ENCODE peak calls at places on chromosomes 16 and 17, in seven cellular contexts. I is A549, W is esophagus muscularis mucosa, A is stomach, J is SK-N-SH, B is sigmoid colon, X is transverse colon. P is an unnamed sample. For H3K4me1, the result is how much of the 10 kb centered on the place peaks cover.

GRCh38 chr16:25747160-25747758 is 55.5 kb downstream of the HS3ST4 start:
- DNase-seq in B (no peak), I (no peak), J (no peak), X (no peak), A (no peak), W (no peak), P (no peak)

GRCh38 chr16:27690604-27691003 is 140.7 kb downstream of the KATNIP start:
- DNase-seq in J (no peak), B (no peak), X (peak), I (no peak), A (no peak), W (no peak), P (no peak)

GRCh38 chr16:4594433-4595410 is 20.0 kb downstream of the UBALD1 start:
- DNase-seq in J (peak), B (no peak), A (no peak), W (no peak), X (no peak), I (no peak), P (no peak)

GRCh38 chr16:89704281-89704680 is 2.8 kb upstream of the SPATA2L start:
- DNase-seq in I (no peak), X (no peak), B (no peak), J (no peak), W (no peak), A (no peak), P (no peak)

GRCh38 chr16:9033125-9033830 is 58.2 kb upstream of the HAPSTR1 start:
- DNase-seq in I (peak), B (no peak), J (peak), A (peak), W (no peak), X (peak), P (no peak)

GRCh38 chr17:58595194-58595792 is 80.9 kb upstream of the MTMR4 start:
- DNase-seq in A (no peak), J (no peak), X (no peak), B (peak), W (no peak), I (no peak), P (no peak)

GRCh38 chr16:1244881-1245280 is 4.4 kb downstream of the TPSAB1 start:
- DNase-seq in X (no peak), A (no peak), I (no peak), J (no peak), W (no peak), B (peak), P (no peak)

GRCh38 chr17:48490391-48491026 is 40.3 kb downstream of the HOXB1 start:
- DNase-seq in X (no peak), J (no peak), W (no peak), A (no peak), I (no peak), B (no peak), P (no peak)

DNA sequence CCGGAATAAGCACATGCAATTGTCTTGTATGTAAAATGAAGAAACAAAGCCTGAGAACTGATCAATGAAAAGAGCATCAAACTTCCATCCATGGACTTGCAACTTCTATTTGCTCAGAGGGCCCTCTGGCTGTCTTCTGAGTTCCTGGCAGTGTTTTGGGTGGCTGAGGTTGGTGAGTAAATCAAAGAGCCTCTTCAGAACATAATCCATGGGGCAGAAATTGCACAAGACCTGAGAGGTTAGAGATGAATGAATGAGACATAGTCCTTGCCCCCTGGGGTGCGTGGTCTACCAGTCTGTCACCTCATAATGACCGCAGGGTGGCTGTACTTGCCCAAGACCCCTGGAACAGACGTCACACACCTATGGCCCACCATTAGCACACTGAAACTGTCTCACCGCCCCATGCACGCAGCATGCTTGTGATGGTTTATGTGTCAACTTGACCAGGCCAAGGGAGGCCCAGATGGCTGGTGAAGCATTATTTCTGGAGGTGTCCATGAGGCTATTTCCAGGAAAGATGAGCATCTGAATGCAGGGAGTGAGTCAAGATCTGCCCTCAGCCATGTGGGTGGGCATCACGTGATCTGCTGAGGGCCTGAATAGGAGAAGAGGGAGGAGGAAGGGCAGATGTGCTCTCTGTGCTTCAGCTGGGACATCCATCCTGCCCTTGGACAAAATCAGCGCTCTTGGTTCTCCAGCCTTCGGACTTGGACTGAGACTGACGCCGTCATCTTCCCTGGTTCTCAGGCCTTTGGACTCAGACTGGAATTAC is 8.3 kb downstream of the PIK3R6 start:
- DNase-seq in B (no peak), J (no peak), I (no peak), W (no peak), X (no peak), A (no peak), P (peak)
- TF ChIP-seq EP300 in B (no peak), J (no peak), I (no peak), W (no peak), X (no peak), A (no peak), P (peak)

GRCh38 chr17:57461082-57461481 is 204.8 kb downstream of the MSI2 start:
- DNase-seq in A (no peak), W (no peak), X (no peak), B (no peak), J (no peak), I (no peak), P (no peak)
- H3K4me1 ChIP-seq in A (under half), W (under half), X (under half), B (under half), J (under half), I (half or more), P (under half)

DNA sequence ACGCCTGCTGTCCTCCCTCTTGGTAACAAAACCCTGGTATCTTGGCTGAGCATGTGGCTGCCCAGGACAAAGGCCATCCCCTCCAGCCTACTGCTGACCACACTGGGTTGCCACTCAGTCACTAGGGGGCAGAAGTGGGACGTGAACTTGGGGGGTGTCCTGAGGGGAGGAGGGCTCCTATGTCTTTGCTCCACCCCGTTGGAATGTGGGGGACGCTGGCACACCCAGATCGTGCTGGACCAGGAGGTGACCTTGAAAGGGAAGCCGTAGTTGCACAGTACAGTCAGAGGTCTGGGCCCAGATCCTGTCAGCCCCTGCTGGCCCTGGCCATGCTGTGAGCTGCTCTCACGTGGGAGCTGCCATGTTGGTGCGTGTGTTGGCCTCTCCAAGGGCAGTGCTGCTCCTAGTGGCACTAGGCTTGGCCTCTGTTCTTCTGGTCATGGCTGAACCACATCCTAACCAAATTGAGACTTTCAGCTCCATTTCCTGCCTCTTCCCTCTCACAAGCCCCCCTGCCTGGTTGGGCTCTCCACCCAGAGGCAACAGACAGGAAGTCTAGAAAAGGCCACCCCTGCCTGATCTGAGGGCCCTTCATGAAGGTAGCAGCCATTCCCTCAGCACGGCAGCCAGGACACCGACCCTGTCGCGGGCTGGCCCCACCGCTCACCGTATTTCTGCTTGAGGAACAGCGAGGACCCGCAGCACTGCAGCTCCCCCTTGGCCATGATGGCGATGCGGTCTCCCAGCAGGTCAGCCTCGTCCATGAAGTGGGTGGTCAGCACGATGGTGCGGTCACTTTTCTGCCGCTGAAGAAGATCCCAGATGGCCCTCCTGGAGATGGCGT is 29.0 kb upstream of the RNPS1 start:
- DNase-seq in W (no peak), I (peak), B (no peak), A (peak), J (peak), X (no peak), P (no peak)
- TF ChIP-seq EP300 in W (no peak), I (no peak), B (no peak), A (no peak), J (no peak), X (no peak), P (no peak)

DNA sequence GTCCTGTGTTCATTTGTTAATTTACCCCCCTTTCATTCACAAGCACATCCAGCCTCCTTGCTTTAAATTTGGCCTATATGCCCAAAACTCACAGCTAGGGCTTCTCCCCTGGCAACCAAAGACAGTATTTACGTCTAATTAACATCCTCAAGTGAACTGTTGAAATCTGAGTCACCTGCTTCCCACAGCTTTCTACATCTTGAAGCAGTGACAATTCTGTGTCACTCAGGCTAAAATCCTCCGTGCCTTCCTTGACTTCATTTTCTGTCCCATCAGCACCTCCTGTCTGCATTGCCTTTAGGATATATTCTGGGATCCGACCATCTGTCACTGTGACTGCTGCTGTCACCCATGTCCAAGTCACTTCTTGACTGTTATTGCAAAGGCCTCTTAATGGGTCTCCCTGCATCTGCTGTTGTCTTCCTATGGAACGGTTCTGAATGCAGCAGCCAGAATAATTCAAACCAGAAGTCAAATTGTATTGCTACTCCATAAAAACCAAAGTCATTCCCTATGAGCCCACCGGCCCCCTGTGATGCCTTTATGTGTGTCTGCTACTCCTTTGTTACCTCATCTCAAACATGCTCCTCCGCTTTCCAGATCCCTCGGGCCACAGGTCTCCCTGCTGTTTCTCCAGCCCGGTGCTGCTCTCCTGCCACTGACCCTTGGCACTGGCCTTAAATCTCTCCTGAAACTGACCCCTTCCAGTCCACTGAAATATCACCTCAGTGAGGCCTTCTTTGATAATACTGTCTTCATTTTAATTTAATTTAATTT is 56.9 kb downstream of the WWP2 start:
- DNase-seq in W (no peak), I (no peak), X (no peak), J (peak), A (no peak), B (no peak), P (no peak)
- H3K4me1 ChIP-seq in W (under half), I (under half), X (under half), J (under half), A (under half), B (under half), P (under half)

DNA sequence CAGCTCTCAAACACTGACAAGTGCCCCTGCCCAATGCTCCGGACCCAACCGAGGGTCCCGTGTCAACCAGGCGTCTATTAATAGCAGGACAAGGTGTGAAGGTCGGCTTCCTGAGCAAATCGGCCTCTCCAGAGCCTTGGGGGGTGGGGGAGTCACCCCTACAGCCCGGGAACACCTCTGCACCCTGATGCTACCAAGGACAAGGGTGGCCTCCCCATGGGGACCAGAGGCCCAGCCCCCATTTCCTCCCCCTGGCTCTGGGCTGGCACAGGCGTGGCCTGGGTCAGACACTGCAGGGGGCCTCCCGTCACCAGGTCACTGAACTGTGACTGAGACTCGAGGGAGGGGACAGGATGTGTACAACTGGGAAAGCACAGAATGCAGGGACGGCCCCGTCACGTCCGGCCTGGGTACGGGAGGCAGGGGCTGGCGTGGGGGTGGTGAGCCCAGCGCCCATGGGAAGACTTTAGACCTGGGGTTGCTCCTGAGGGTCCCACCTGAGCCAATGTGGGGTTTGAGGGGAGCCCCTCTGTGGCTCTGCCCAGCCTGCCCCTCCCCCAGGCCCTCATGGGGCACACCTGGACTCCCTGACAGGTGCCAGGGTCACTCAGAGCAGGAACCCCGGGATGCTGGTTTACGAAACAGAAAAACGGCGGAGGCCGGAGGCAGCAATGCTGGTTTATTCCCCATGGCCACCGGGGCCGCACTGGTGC is 579 bp upstream of the CYBA start:
- DNase-seq in I (no peak), X (peak), B (no peak), A (peak), J (peak), W (no peak), P (no peak)
- TF ChIP-seq EP300 in I (no peak), X (no peak), B (no peak), A (no peak), J (no peak), W (no peak), P (no peak)

GRCh38 chr17:61387511-61388305 is 11.9 kb upstream of the TBX2 start:
- DNase-seq in B (no peak), A (no peak), W (no peak), X (no peak), J (no peak), I (no peak), P (no peak)
- H3K4me1 ChIP-seq in B (under half), A (under half), W (under half), X (under half), J (under half), I (under half), P (under half)

GRCh38 chr17:64326420-64327054 is 63.5 kb upstream of the TEX2 start:
- DNase-seq in W (no peak), X (peak), J (no peak), A (peak), B (peak), I (no peak), P (peak)
- TF ChIP-seq EP300 in W (no peak), X (no peak), J (no peak), A (no peak), B (no peak), I (peak), P (peak)

GRCh38 chr16:17358350-17358749 is 112.4 kb downstream of the XYLT1 start:
- DNase-seq in W (no peak), I (no peak), X (no peak), A (no peak), B (no peak), J (no peak), P (no peak)
- H3K4me1 ChIP-seq in W (half or more), I (under half), X (under half), A (under half), B (under half), J (under half), P (half or more)

GRCh38 chr17:19719365-19720209 is 3.2 kb upstream of the SLC47A2 start:
- DNase-seq in J (peak), B (no peak), I (peak), A (no peak), X (peak), W (no peak), P (no peak)

GRCh38 chr17:19718613-19719364 is 2.4 kb upstream of the SLC47A2 start:
- DNase-seq in I (no peak), W (no peak), J (peak), B (no peak), X (no peak), A (no peak), P (no peak)

GRCh38 chr17:19718041-19718612 is 1.7 kb upstream of the SLC47A2 start:
- DNase-seq in X (no peak), A (no peak), W (no peak), J (peak), I (no peak), B (no peak), P (no peak)

GRCh38 chr17:19720210-19720475 is 3.8 kb upstream of the SLC47A2 start:
- DNase-seq in B (no peak), W (no peak), X (no peak), I (no peak), A (no peak), J (no peak), P (no peak)

DNA sequence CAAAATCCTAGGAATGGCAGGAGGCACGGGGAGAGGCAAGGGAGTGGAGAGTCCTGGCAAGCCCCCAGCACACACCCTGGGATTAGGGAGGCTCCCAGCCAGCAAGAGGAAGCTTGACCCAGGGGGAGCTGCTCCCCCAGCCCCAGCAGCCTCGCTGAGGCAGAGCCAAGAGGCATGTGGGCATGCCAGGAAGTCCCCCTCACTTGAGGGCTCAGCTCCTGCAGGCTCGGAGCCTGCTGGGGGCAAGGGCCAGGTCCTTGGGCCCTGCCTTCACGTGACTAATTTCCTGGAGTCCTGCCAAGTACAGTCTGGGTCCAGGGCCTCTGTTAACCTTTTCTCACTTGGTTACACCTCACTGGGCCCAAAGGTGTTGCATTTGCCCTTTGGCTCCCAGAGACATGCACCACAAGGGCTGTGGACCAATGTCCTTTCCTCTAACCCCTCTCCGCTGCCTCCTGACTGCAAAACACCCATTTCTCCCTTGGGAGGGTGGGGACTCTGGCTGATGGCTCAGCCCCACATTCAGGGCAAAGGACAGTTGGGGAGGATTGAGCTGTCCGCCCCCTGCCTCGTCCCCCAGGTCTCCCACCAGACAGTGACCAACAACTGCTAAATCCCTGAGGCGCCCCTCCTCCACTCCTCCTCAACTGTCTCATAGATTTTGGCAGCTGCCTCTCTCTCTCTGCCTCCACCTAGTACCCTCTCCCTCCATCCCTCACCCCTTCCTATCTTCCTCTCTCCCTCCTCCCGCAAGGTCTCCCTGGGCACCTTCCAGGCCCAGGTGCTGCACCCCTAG is 4.4 kb upstream of the SLC47A2 start:
- DNase-seq in W (no peak), A (peak), X (peak), I (no peak), B (no peak), J (no peak), P (no peak)
- TF ChIP-seq EP300 in W (no peak), A (no peak), X (no peak), I (no peak), B (no peak), J (no peak), P (no peak)